ENCODE peak calls at places on chromosome 19, in nine cellular contexts. E is MCF 10A; K is cardiac muscle cell; F is astrocyte of the spinal cord; U is OCI-LY7; T is endothelial cell; Q is mesothelial cell of epicardium; Y is CD8-positive, alpha-beta T cell; Z is endothelial cell of umbilical vein. N is an unnamed sample.

GRCh38 chr19:8306235-8307054 is 1.7 kb downstream of the CD320 start:
- DNase-seq in K (no peak), Z (no peak), Q (no peak), E (no peak), T (peak; percentile 4), F (no peak), Y (no peak), U (no peak), N (no peak)

GRCh38 chr19:54373781-54374266 is 9.1 kb upstream of the LAIR1 start:
- DNase-seq in T (no peak), Z (no peak), U (no peak), E (peak; percentile 9), K (no peak), F (no peak), Q (no peak), Y (no peak), N (no peak)

GRCh38 chr19:11013771-11014170 is 52.9 kb downstream of the SMARCA4 start:
- DNase-seq in Z (no peak), U (no peak), Q (no peak), T (no peak), E (no peak), K (no peak), Y (no peak), F (no peak), N (no peak)

GRCh38 chr19:16274466-16274865 is 50.2 kb upstream of the KLF2 start:
- DNase-seq in F (no peak), Y (no peak), T (no peak), K (no peak), E (no peak), Q (no peak), Z (no peak), U (no peak), N (no peak)

GRCh38 chr19:7751157-7751783 is 3.9 kb upstream of the CD209 start:
- DNase-seq in Z (no peak), Q (no peak), K (no peak), F (no peak), U (peak; percentile 18), E (peak; percentile 15), T (no peak), Y (no peak), N (no peak)

GRCh38 chr19:44653977-44654784 is 10.5 kb downstream of the PVR start:
- DNase-seq in Q (no peak), Z (peak; percentile 48), E (peak; percentile 83), Y (peak; percentile 56), U (peak; percentile 88), K (peak; percentile 53), T (peak; percentile 66), F (peak; percentile 39), N (peak; percentile 90)

GRCh38 chr19:6018786-6019185 is 40.8 kb upstream of the RANBP3 start:
- DNase-seq in E (no peak), K (peak; percentile 39), F (no peak), Q (no peak), T (peak; percentile 46), U (peak; percentile 54), Y (no peak), Z (no peak), N (no peak)

GRCh38 chr19:42553292-42554045 is 25.2 kb upstream of the CEACAM1 start:
- DNase-seq in E (peak; percentile 26), K (no peak), Z (no peak), F (peak; percentile 69), U (no peak), T (no peak), Y (no peak), Q (no peak), N (no peak)

GRCh38 chr19:5624154-5624663 is 1.3 kb downstream of the SAFB start:
- DNase-seq in E (peak; percentile 43), F (peak; percentile 40), Q (no peak), T (peak; percentile 7), Z (peak; percentile 59), K (peak; percentile 42), Y (peak; percentile 15), U (peak; percentile 25), N (no peak)

GRCh38 chr19:16303755-16304154 is 20.9 kb upstream of the KLF2 start:
- DNase-seq in U (no peak), Q (no peak), T (no peak), E (no peak), F (no peak), Y (no peak), Z (peak; percentile 84), K (no peak), N (no peak)

GRCh38 chr19:50003810-50004419 is 21.3 kb downstream of the VRK3 start:
- DNase-seq in T (no peak), E (peak; percentile 95), K (no peak), Y (no peak), U (no peak), F (peak; percentile 91), Q (no peak), Z (peak; percentile 66), N (peak; percentile 78)

GRCh38 chr19:6278740-6279619 is 795 bp downstream of the MLLT1 start:
- DNase-seq in Y (no peak), Q (no peak), F (no peak), E (no peak), K (no peak), U (peak; percentile 20), Z (no peak), T (no peak), N (peak; percentile 32)

GRCh38 chr19:18562086-18562485 is 4.4 kb downstream of the KXD1 start:
- DNase-seq in F (no peak), Q (no peak), U (no peak), T (no peak), Z (peak; percentile 91), Y (no peak), E (no peak), K (no peak), N (no peak)

GRCh38 chr19:16429066-16429758 is 42.6 kb downstream of the EPS15L1 start:
- DNase-seq in Z (peak; percentile 21), E (peak; percentile 77), K (no peak), Y (no peak), Q (no peak), F (no peak), U (no peak), T (no peak), N (no peak)

GRCh38 chr19:1848399-1849131 is at the start of gene REXO1:
- DNase-seq in T (peak; percentile 97), K (peak; percentile 95), Q (peak; percentile 92), U (peak; percentile 96), Y (peak; percentile 98), Z (peak; percentile 96), E (peak; percentile 97), F (peak; percentile 97), N (peak; percentile 94)

GRCh38 chr19:12117203-12117970 is 22.8 kb downstream of the ZNF20 start:
- DNase-seq in Y (no peak), Q (no peak), K (no peak), E (no peak), T (no peak), Z (no peak), F (no peak), U (no peak), N (no peak)

GRCh38 chr19:11581740-11582139 is 4.3 kb upstream of the ACP5 start:
- DNase-seq in U (peak; percentile 92), F (no peak), Q (no peak), E (no peak), Y (no peak), K (no peak), Z (no peak), T (no peak), N (peak; percentile 76)

GRCh38 chr19:41977916-41978315 is 16.1 kb downstream of the ATP1A3 start:
- DNase-seq in Z (no peak), T (no peak), Q (no peak), E (no peak), U (no peak), Y (no peak), F (no peak), K (no peak), N (no peak)

GRCh38 chr19:10583021-10583776 is 3.9 kb downstream of the AP1M2 start:
- DNase-seq in Q (no peak), T (no peak), Z (no peak), F (no peak), E (no peak), Y (no peak), U (no peak), K (no peak), N (no peak)

GRCh38 chr19:35249146-35249847 is 495 bp downstream of the LSR start:
- DNase-seq in Y (no peak), K (no peak), F (no peak), E (peak; percentile 26), T (no peak), Z (no peak), U (peak; percentile 42), Q (no peak), N (peak; percentile 59)

GRCh38 chr19:38361633-38362075 is 12.7 kb upstream of the PSMD8 start:
- DNase-seq in Q (peak; percentile 68), K (peak; percentile 92), E (peak; percentile 80), Z (peak; percentile 65), U (peak; percentile 82), F (peak; percentile 70), T (peak; percentile 77), Y (peak; percentile 37), N (peak; percentile 88)
- TF ChIP-seq CTCF in Q (no peak), K (no peak), E (no peak), Z (peak; percentile 10), U (peak; percentile 14), F (peak; percentile 14), T (no peak), Y (peak; percentile 16), N (no peak)

GRCh38 chr19:3505598-3506383 is at the start of gene FZR1:
- DNase-seq in E (peak; percentile 99), Z (peak; percentile 98), Y (peak; percentile 99), K (peak; percentile 99), F (peak; percentile 99), T (peak; percentile 99), U (peak; percentile 99), Q (peak; percentile 99), N (peak; percentile 100)
- TF ChIP-seq CTCF in E (no peak), Z (no peak), Y (no peak), K (no peak), F (no peak), T (no peak), U (no peak), Q (no peak), N (no peak)

GRCh38 chr19:47225746-47226425 is 5.1 kb downstream of the BBC3 start:
- DNase-seq in K (peak; percentile 96), Q (peak; percentile 84), Z (peak; percentile 84), T (peak; percentile 89), F (peak; percentile 89), Y (peak; percentile 83), E (peak; percentile 85), U (peak; percentile 92), N (peak; percentile 97)
- TF ChIP-seq CTCF in K (peak; percentile 6), Q (peak; percentile 28), Z (peak; percentile 6), T (peak; percentile 48), F (peak; percentile 3), Y (peak; percentile 51), E (peak; percentile 26), U (peak; percentile 43), N (no peak)

GRCh38 chr19:46081928-46082727 is 41.3 kb upstream of the IGFL4 start:
- DNase-seq in U (peak; percentile 48), T (peak; percentile 31), Q (no peak), Z (peak; percentile 60), K (peak; percentile 69), Y (no peak), E (peak; percentile 79), F (peak; percentile 65), N (peak; percentile 62)
- TF ChIP-seq CTCF in U (peak; percentile 78), T (peak; percentile 76), Q (peak; percentile 84), Z (peak; percentile 64), K (peak; percentile 66), Y (peak; percentile 50), E (peak; percentile 77), F (peak; percentile 62), N (peak; percentile 30)

GRCh38 chr19:57389730-57390598 is at the start of gene ZNF548:
- DNase-seq in T (peak; percentile 96), Z (peak; percentile 99), F (peak; percentile 99), E (peak; percentile 97), U (peak; percentile 98), Y (peak; percentile 93), Q (peak; percentile 95), K (peak; percentile 99), N (peak; percentile 93)
- TF ChIP-seq CTCF in T (no peak), Z (peak; percentile 31), F (peak; percentile 19), E (no peak), U (peak; percentile 46), Y (no peak), Q (peak; percentile 28), K (peak; percentile 24), N (no peak)

GRCh38 chr19:36371886-36372285 is 7.1 kb downstream of the ZFP14 start:
- DNase-seq in E (no peak), Y (no peak), Q (no peak), K (no peak), U (no peak), F (no peak), T (no peak), Z (no peak), N (no peak)
- TF ChIP-seq CTCF in E (no peak), Y (no peak), Q (no peak), K (no peak), U (no peak), F (no peak), T (no peak), Z (no peak), N (no peak)